ENCODE peak calls at places on chromosomes 3 and 15, in five cellular contexts. B, Y, E, U and F are unnamed samples.

GRCh38 chr3:56790016-56790950 is 11.5 kb downstream of the ARHGEF3 start:
- DNase-seq in U (no peak), Y (peak; percentile 46), E (no peak), B (no peak), F (no peak)

GRCh38 chr3:161149529-161149928 is 44.4 kb upstream of the B3GALNT1 start:
- DNase-seq in B (no peak), Y (no peak), E (no peak), U (no peak), F (no peak)

GRCh38 chr3:122786067-122786466 is 7.6 kb downstream of the HSPBAP1 start:
- DNase-seq in E (no peak), U (no peak), Y (no peak), B (peak; percentile 64), F (no peak)

GRCh38 chr15:42858999-42859789 is 61.4 kb downstream of the TTBK2 start:
- DNase-seq in E (no peak), U (no peak), B (no peak), Y (no peak), F (no peak)

GRCh38 chr3:39882111-39882510 is 72.7 kb downstream of the MYRIP start:
- DNase-seq in B (no peak), Y (no peak), E (no peak), U (no peak), F (no peak)

GRCh38 chr3:45333549-45333948 is 54.8 kb upstream of the LARS2 start:
- DNase-seq in Y (no peak), B (no peak), U (no peak), E (no peak), F (peak; percentile 9)

GRCh38 chr3:14286887-14287496 is 108.4 kb downstream of the LSM3 start:
- DNase-seq in Y (no peak), E (no peak), B (no peak), U (no peak), F (no peak)

GRCh38 chr3:118480101-118480860 is 554.4 kb downstream of the IGSF11 start:
- DNase-seq in U (no peak), E (no peak), B (no peak), Y (no peak), F (no peak)

GRCh38 chr3:152269423-152270144 is 855 bp downstream of the MBNL1 start:
- DNase-seq in U (no peak), B (no peak), Y (peak; percentile 91), E (peak; percentile 73), F (peak; percentile 86)
- TF ChIP-seq POLR2A in U (no peak), B (no peak), Y (peak; percentile 70), E (peak; percentile 84), F (no peak)

GRCh38 chr3:197520311-197521276 is 35.2 kb downstream of the BDH1 start:
- DNase-seq in U (no peak), E (peak; percentile 88), Y (no peak), B (peak; percentile 68), F (no peak)
- TF ChIP-seq POLR2A in U (no peak), E (peak; percentile 58), Y (peak; percentile 30), B (no peak), F (no peak)

DNA sequence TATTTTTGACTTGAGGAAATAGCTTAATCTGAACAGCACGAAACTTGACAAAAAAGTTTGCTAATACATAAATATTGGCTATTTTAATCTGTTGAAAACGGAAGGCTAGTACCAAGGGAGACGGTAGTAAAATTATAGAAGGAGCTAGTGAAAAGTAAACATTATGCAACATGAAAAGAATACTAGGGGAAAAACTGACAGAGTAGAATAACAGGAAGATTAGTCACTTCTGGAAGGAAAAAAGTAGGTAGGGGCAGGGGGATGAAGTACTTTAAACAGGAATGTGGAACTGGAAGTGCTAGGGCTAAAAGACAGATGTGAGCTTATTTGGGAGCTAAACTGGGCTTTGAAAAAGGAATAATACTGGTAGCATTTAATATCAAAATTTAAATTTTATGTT is 60.1 kb downstream of the MBNL1 start:
- DNase-seq in U (peak; percentile 70), E (no peak), B (peak; percentile 29), Y (no peak), F (no peak)
- TF ChIP-seq POLR2A in U (no peak), E (no peak), B (no peak), Y (no peak), F (no peak)

GRCh38 chr3:186783070-186783730 is at the start of gene EIF4A2:
- DNase-seq in E (peak; percentile 92), Y (peak; percentile 95), U (peak; percentile 78), B (peak; percentile 78), F (peak; percentile 93)
- TF ChIP-seq POLR2A in E (peak; percentile 100), Y (peak; percentile 90), U (peak; percentile 100), B (peak; percentile 98), F (peak; percentile 100)

DNA sequence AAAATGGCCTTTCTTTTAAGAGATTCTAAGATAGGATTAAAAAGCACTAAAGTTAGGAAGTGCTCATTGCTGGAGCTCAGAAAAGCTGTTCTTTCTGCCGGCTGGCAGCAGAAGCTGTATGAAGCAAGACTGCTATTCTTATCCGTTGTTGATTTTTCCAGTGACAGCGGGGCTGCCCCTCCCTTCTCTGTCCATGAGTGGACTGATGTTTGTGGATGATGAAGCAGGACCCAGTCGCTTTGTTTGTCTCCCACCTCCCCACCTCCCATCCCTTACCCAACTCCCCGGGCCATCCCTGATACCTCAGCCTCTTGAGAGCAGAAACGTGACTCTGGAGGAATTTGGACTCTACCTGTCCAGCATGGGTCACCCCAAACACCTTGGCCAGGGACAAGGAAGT is 10.3 kb upstream of the MUSTN1 start:
- DNase-seq in Y (peak; percentile 90), E (peak; percentile 40), B (no peak), U (no peak), F (no peak)
- TF ChIP-seq POLR2A in Y (no peak), E (no peak), B (no peak), U (no peak), F (no peak)

GRCh38 chr15:88539441-88539840 is 7.0 kb downstream of the DET1 start:
- DNase-seq in Y (no peak), E (no peak), B (no peak), U (no peak), F (no peak)
- TF ChIP-seq POLR2A in Y (no peak), E (no peak), B (no peak), U (no peak), F (no peak)

GRCh38 chr3:32316319-32316718 is 75.3 kb upstream of the CMTM7 start:
- DNase-seq in Y (no peak), B (no peak), E (no peak), U (no peak), F (no peak)

GRCh38 chr3:32319607-32320006 is 72.0 kb upstream of the CMTM7 start:
- DNase-seq in U (no peak), Y (no peak), B (no peak), E (no peak), F (no peak)

GRCh38 chr3:32313723-32314473 is 75.4 kb downstream of the CMTM8 start:
- DNase-seq in U (peak; percentile 52), Y (no peak), E (no peak), B (peak; percentile 44), F (no peak)

GRCh38 chr3:32315441-32315840 is 76.2 kb upstream of the CMTM7 start:
- DNase-seq in B (no peak), Y (no peak), U (no peak), E (no peak), F (no peak)

GRCh38 chr3:32316976-32317375 is 74.7 kb upstream of the CMTM7 start:
- DNase-seq in Y (no peak), B (no peak), E (no peak), U (no peak), F (no peak)
- TF ChIP-seq POLR2A in Y (no peak), B (no peak), E (no peak), U (no peak), F (no peak)